ENCODE peak calls at places on chromosomes 7 and 10, in six cellular contexts. U, F, L, H, Y and D are unnamed samples.

GRCh38 chr10:7027913-7028808 is 382.7 kb downstream of the SFMBT2 start:
- DNase-seq in U (no peak), F (no peak), L (no peak), H (no peak), Y (no peak), D (no peak)

GRCh38 chr10:78359641-78360091 is 326.0 kb downstream of the RPS24 start:
- DNase-seq in U (peak; percentile 64), F (no peak), L (no peak), H (no peak), Y (no peak), D (no peak)

GRCh38 chr10:72186633-72187330 is 29.0 kb upstream of the ANAPC16 start:
- DNase-seq in U (no peak), F (no peak), L (no peak), H (no peak), Y (peak; percentile 28), D (no peak)

GRCh38 chr10:131921191-131921590 is 20.4 kb downstream of the PPP2R2D start:
- DNase-seq in U (peak; percentile 49), F (no peak), L (no peak), H (no peak), Y (no peak), D (no peak)

GRCh38 chr7:674454-675410 is 51.8 kb upstream of the DNAAF5 start:
- DNase-seq in U (peak; percentile 31), F (no peak), L (no peak), H (no peak), Y (no peak), D (no peak)

GRCh38 chr10:59493017-59493416 is 130.7 kb upstream of the FAM13C start:
- DNase-seq in U (no peak), F (no peak), L (no peak), H (no peak), Y (no peak), D (no peak)

GRCh38 chr10:74917481-74918077 is 91.2 kb downstream of the KAT6B start:
- DNase-seq in U (no peak), F (no peak), L (no peak), H (no peak), Y (no peak), D (no peak)

GRCh38 chr10:124217906-124218769 is 124.7 kb upstream of the CHST15 start:
- DNase-seq in U (no peak), F (no peak), L (no peak), H (no peak), Y (no peak), D (no peak)

GRCh38 chr10:79349072-79349491 is 1.8 kb downstream of the PPIF start:
- DNase-seq in U (no peak), F (no peak), L (no peak), H (no peak), Y (no peak), D (no peak)

GRCh38 chr10:60943372-60944158 is 420 bp downstream of the RHOBTB1 start:
- DNase-seq in U (peak; percentile 88), F (no peak), L (no peak), H (no peak), Y (peak; percentile 50), D (no peak)

GRCh38 chr7:126303926-126304325 is 948.8 kb downstream of the GRM8 start:
- DNase-seq in U (no peak), F (no peak), L (no peak), H (no peak), Y (no peak), D (no peak)

GRCh38 chr7:142785841-142786250 is 15.1 kb downstream of the PRSS2 start:
- DNase-seq in U (no peak), F (no peak), L (no peak), H (peak; percentile 56), Y (no peak), D (no peak)

GRCh38 chr7:148260605-148261004 is 330.0 kb upstream of the C7orf33 start:
- DNase-seq in U (no peak), F (no peak), L (no peak), H (no peak), Y (no peak), D (no peak)

GRCh38 chr7:98878365-98879197 is at the start of gene TRRAP:
- DNase-seq in U (peak; percentile 91), F (no peak), L (no peak), H (peak; percentile 61), Y (peak; percentile 59), D (no peak)

GRCh38 chr7:7719235-7719634 is 828 bp upstream of the RPA3 start:
- DNase-seq in U (no peak), F (peak; percentile 66), L (peak; percentile 96), H (no peak), Y (peak; percentile 74), D (no peak)

GRCh38 chr7:2521952-2522591 is 2.5 kb downstream of the LFNG start:
- DNase-seq in U (no peak), F (no peak), L (no peak), H (peak; percentile 62), Y (no peak), D (no peak)

GRCh38 chr7:6252310-6252709 is 20.1 kb downstream of the CYTH3 start:
- DNase-seq in U (no peak), F (no peak), L (no peak), H (no peak), Y (no peak), D (no peak)

GRCh38 chr10:77163670-77164348 is 473.8 kb downstream of the KCNMA1 start:
- DNase-seq in U (no peak), F (no peak), L (peak; percentile 99), H (no peak), Y (no peak), D (no peak)

GRCh38 chr7:151448261-151449252 is 8.6 kb upstream of the CRYGN start:
- DNase-seq in U (no peak), F (no peak), L (no peak), H (peak; percentile 43), Y (peak; percentile 37), D (no peak)

GRCh38 chr7:44650242-44650641 is 43.8 kb downstream of the OGDH start:
- DNase-seq in U (no peak), F (no peak), L (no peak), H (no peak), Y (no peak), D (no peak)

GRCh38 chr10:130436633-130437032 is 300.4 kb downstream of the GLRX3 start:
- DNase-seq in U (no peak), F (no peak), L (no peak), H (no peak), Y (no peak), D (no peak)

GRCh38 chr7:30800785-30801252 is 29.6 kb downstream of the MINDY4 start:
- DNase-seq in U (no peak), F (no peak), L (no peak), H (no peak), Y (peak; percentile 62), D (no peak)

GRCh38 chr10:27207350-27207749 is 33.2 kb downstream of the ACBD5 start:
- DNase-seq in U (no peak), F (no peak), L (no peak), H (no peak), Y (no peak), D (no peak)

GRCh38 chr10:84397735-84398144 is 69.4 kb downstream of the CCSER2 start:
- DNase-seq in U (no peak), F (no peak), L (no peak), H (no peak), Y (peak; percentile 18), D (no peak)

GRCh38 chr10:108167766-108168165 is 1003.3 kb upstream of the SORCS1 start:
- DNase-seq in U (no peak), F (no peak), L (no peak), H (no peak), Y (no peak), D (no peak)

GRCh38 chr10:59648711-59649201 is 60.9 kb downstream of the SLC16A9 start:
- DNase-seq in U (no peak), F (no peak), L (no peak), H (no peak), Y (no peak), D (no peak)

GRCh38 chr7:148458263-148458662 is 132.3 kb upstream of the C7orf33 start:
- DNase-seq in U (no peak), F (no peak), L (no peak), H (no peak), Y (no peak), D (no peak)

GRCh38 chr10:91163709-91164474 is 56.6 kb upstream of the PCGF5 start:
- DNase-seq in U (peak; percentile 92), F (no peak), L (no peak), H (peak; percentile 62), Y (peak; percentile 6), D (peak; percentile 40)